ENCODE peak calls at places on chromosomes 4 and X, in seven cellular contexts. Y is globus pallidus, N is cardiac muscle cell, B is PC-3, K is COR-L47, L is NCI-H345, P is left lobe of liver. R is an unnamed sample.

GRCh38 chr4:1409806-1410425 is 3.7 kb upstream of the NKX1-1 start:
- DNase-seq in Y (no peak), N (no peak), B (no peak), K (no peak), L (no peak), P (no peak), R (no peak)

GRCh38 chr4:876780-877179 is 50.9 kb upstream of the CPLX1 start:
- DNase-seq in Y (no peak), N (no peak), B (no peak), K (no peak), L (no peak), P (no peak), R (no peak)

GRCh38 chrX:74242484-74243138 is 61.4 kb upstream of the ZCCHC13 start:
- DNase-seq in Y (no peak), N (no peak), B (no peak), K (no peak), L (no peak), P (no peak), R (no peak)

GRCh38 chrX:39301041-39301440 is 499.8 kb downstream of the MID1IP1 start:
- DNase-seq in Y (no peak), N (no peak), B (no peak), K (no peak), L (peak), P (no peak), R (no peak)

GRCh38 chr4:139297001-139297410 is 4.3 kb upstream of the NAA15 start:
- DNase-seq in Y (no peak), N (no peak), B (peak), K (no peak), L (no peak), P (no peak), R (no peak)

GRCh38 chr4:73599182-73599581 is 21.1 kb downstream of the RASSF6 start:
- DNase-seq in Y (no peak), N (no peak), B (peak), K (no peak), L (no peak), P (no peak), R (no peak)

GRCh38 chr4:144948009-144948408 is 150.0 kb downstream of the ANAPC10 start:
- DNase-seq in Y (no peak), N (peak), B (no peak), K (no peak), L (no peak), P (no peak), R (no peak)

GRCh38 chrX:9529223-9529622 is 64.4 kb downstream of the TBL1X start:
- DNase-seq in Y (no peak), N (no peak), B (no peak), K (no peak), L (no peak), P (no peak), R (no peak)

GRCh38 chr4:84870398-84871163 is 95.9 kb downstream of the WDFY3 start:
- DNase-seq in Y (no peak), N (no peak), B (peak), K (no peak), L (no peak), P (no peak), R (no peak)

GRCh38 chr4:1081689-1082040 is 31.7 kb downstream of the RNF212 start:
- DNase-seq in Y (no peak), N (no peak), B (no peak), K (no peak), L (no peak), P (no peak), R (no peak)

GRCh38 chr4:21848001-21848400 is 100.6 kb downstream of the KCNIP4 start:
- DNase-seq in Y (no peak), N (peak), B (no peak), K (no peak), L (no peak), P (no peak), R (no peak)

GRCh38 chrX:72349190-72349589 is 43.5 kb upstream of the CITED1 start:
- DNase-seq in Y (no peak), N (no peak), B (no peak), K (no peak), L (no peak), P (no peak), R (no peak)

GRCh38 chrX:141405878-141406492 is 163.7 kb upstream of the SPANXC start:
- DNase-seq in Y (no peak), N (no peak), B (peak), K (no peak), L (no peak), P (no peak), R (no peak)

GRCh38 chr4:183554878-183555585 is 50.2 kb downstream of the ING2 start:
- DNase-seq in Y (no peak), N (no peak), B (no peak), K (no peak), L (no peak), P (no peak), R (no peak)

GRCh38 chr4:99822734-99823133 is 6.1 kb downstream of the DAPP1 start:
- DNase-seq in Y (no peak), N (no peak), B (no peak), K (no peak), L (no peak), P (no peak), R (no peak)